ENCODE peak calls at places on chromosome 1, in four cellular contexts. One of them, this sample, is unnamed.

GRCh38 chr1:116878804-116879477 is 30.8 kb upstream of the PTGFRN start:
- DNase-seq in K562: peak
- DNase-seq in WTC11: peak
- DNase-seq in HepG2: no peak
- DNase-seq in this sample: peak

GRCh38 chr1:215794151-215794550 is 227.0 kb downstream of the KCTD3 start:
- DNase-seq in HepG2: no peak
- DNase-seq in K562: no peak
- DNase-seq in WTC11: no peak
- DNase-seq in this sample: no peak

GRCh38 chr1:224619209-224619608 is 3.1 kb downstream of the CNIH3 start:
- DNase-seq in K562: no peak
- DNase-seq in HepG2: no peak
- DNase-seq in WTC11: no peak
- DNase-seq in this sample: no peak

GRCh38 chr1:23214640-23215039 is 2.7 kb downstream of the HTR1D start:
- DNase-seq in HepG2: no peak
- DNase-seq in WTC11: no peak
- DNase-seq in K562: no peak
- DNase-seq in this sample: no peak

GRCh38 chr1:228882785-228883450 is 147.6 kb downstream of the RHOU start:
- DNase-seq in K562: no peak
- DNase-seq in HepG2: no peak
- DNase-seq in WTC11: no peak
- DNase-seq in this sample: no peak

GRCh38 chr1:234619794-234620247 is 9.8 kb upstream of the IRF2BP2 start:
- DNase-seq in K562: no peak
- DNase-seq in HepG2: peak
- DNase-seq in WTC11: no peak
- DNase-seq in this sample: no peak

GRCh38 chr1:99004270-99005141 is at the start of gene PLPPR5:
- DNase-seq in WTC11: peak
- DNase-seq in K562: no peak
- DNase-seq in HepG2: no peak
- DNase-seq in this sample: no peak

GRCh38 chr1:16181887-16182719 is 26.2 kb upstream of the EPHA2 start:
- DNase-seq in K562: no peak
- DNase-seq in HepG2: peak
- DNase-seq in WTC11: peak
- DNase-seq in this sample: no peak

GRCh38 chr1:92310185-92310597 is 11.3 kb downstream of the RPAP2 start:
- DNase-seq in WTC11: no peak
- DNase-seq in K562: peak
- DNase-seq in HepG2: no peak
- DNase-seq in this sample: no peak

GRCh38 chr1:201785291-201785690 is 43.7 kb upstream of the IPO9 start:
- DNase-seq in HepG2: no peak
- DNase-seq in WTC11: no peak
- DNase-seq in K562: no peak
- DNase-seq in this sample: no peak

GRCh38 chr1:229664133-229664689 is 38.2 kb downstream of the URB2 start:
- DNase-seq in WTC11: no peak
- DNase-seq in HepG2: no peak
- DNase-seq in K562: no peak
- DNase-seq in this sample: peak

GRCh38 chr1:61079898-61080336 is 2.4 kb upstream of the NFIA start:
- DNase-seq in K562: peak
- DNase-seq in WTC11: peak
- DNase-seq in HepG2: peak
- DNase-seq in this sample: no peak

GRCh38 chr1:114236517-114236916 is 82.8 kb upstream of the SYT6 start:
- DNase-seq in WTC11: no peak
- DNase-seq in K562: no peak
- DNase-seq in HepG2: no peak
- DNase-seq in this sample: no peak

GRCh38 chr1:228691926-228692325 is 43.4 kb upstream of the RHOU start:
- DNase-seq in HepG2: peak
- DNase-seq in WTC11: no peak
- DNase-seq in K562: peak
- DNase-seq in this sample: no peak

GRCh38 chr1:228487336-228488106 is at the start of gene RNF187:
- DNase-seq in WTC11: no peak
- DNase-seq in HepG2: no peak
- DNase-seq in K562: peak
- DNase-seq in this sample: no peak

GRCh38 chr1:81912383-81912782 is 111.6 kb downstream of the ADGRL2 start:
- DNase-seq in HepG2: no peak
- DNase-seq in WTC11: no peak
- DNase-seq in K562: no peak
- DNase-seq in this sample: no peak

GRCh38 chr1:109116286-109116685 is 2.4 kb downstream of the ELAPOR1 start:
- DNase-seq in WTC11: no peak
- DNase-seq in K562: no peak
- DNase-seq in HepG2: peak
- DNase-seq in this sample: no peak

GRCh38 chr1:160083968-160084770 is 2.8 kb downstream of the KCNJ9 start:
- DNase-seq in K562: peak
- DNase-seq in WTC11: peak
- DNase-seq in HepG2: no peak
- DNase-seq in this sample: no peak

GRCh38 chr1:59696421-59697115 is 118.2 kb upstream of the HOOK1 start:
- DNase-seq in HepG2: no peak
- DNase-seq in K562: no peak
- DNase-seq in WTC11: no peak
- DNase-seq in this sample: no peak

GRCh38 chr1:240285541-240285940 is 193.9 kb downstream of the FMN2 start:
- DNase-seq in HepG2: no peak
- DNase-seq in K562: no peak
- DNase-seq in WTC11: no peak
- DNase-seq in this sample: no peak

GRCh38 chr1:240284656-240285427 is 193.2 kb downstream of the FMN2 start:
- DNase-seq in HepG2: no peak
- DNase-seq in K562: no peak
- DNase-seq in WTC11: no peak
- DNase-seq in this sample: no peak

GRCh38 chr1:240278082-240278481 is 186.4 kb downstream of the FMN2 start:
- DNase-seq in HepG2: no peak
- DNase-seq in K562: no peak
- DNase-seq in WTC11: no peak
- DNase-seq in this sample: no peak

GRCh38 chr1:240280560-240281322 is 189.1 kb downstream of the FMN2 start:
- DNase-seq in K562: no peak
- DNase-seq in WTC11: no peak
- DNase-seq in HepG2: no peak
- DNase-seq in this sample: no peak

DNA sequence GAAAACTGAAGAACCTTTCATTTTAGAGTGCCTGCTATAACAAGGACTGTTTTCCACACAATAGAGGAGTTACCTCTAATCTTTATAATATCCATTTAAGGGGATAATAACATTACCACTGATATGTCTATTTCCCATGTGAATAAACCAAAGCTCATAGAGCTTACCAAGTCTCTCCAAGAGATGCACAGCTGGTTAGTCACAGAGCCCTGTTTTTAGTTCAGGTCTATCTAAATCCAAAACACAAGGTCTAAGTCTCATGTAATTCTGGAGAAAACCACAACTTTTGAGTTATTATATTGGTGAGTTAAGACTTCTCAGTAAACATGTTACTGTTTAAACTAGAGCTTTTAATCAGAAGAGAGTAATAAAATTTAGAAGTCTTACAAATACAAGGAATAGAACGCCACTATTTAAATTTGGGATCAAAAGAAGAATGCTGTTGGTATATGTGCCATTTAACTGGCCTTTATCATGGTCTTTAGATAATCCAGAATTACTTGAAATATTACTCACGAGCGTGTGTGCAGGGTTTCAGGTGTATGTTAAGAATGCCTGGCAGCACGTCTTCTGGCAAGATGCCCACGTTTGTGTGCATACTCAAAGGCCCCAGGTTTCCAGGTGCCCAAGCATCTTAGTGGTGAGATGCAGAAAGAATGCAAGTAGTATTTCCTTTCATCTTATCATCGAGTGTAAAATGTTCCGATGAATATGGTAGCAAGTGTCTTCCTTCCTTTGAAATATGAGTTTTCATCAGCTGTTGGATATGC is 190.6 kb downstream of the FMN2 start:
- DNase-seq in HepG2: no peak
- DNase-seq in K562: no peak
- DNase-seq in WTC11: no peak
- DNase-seq in this sample: no peak
- TF ChIP-seq CBFB in HepG2: no peak
- TF ChIP-seq CBFB in K562: no peak
- TF ChIP-seq CBFB in WTC11: no peak
- TF ChIP-seq CBFB in this sample: no peak

DNA sequence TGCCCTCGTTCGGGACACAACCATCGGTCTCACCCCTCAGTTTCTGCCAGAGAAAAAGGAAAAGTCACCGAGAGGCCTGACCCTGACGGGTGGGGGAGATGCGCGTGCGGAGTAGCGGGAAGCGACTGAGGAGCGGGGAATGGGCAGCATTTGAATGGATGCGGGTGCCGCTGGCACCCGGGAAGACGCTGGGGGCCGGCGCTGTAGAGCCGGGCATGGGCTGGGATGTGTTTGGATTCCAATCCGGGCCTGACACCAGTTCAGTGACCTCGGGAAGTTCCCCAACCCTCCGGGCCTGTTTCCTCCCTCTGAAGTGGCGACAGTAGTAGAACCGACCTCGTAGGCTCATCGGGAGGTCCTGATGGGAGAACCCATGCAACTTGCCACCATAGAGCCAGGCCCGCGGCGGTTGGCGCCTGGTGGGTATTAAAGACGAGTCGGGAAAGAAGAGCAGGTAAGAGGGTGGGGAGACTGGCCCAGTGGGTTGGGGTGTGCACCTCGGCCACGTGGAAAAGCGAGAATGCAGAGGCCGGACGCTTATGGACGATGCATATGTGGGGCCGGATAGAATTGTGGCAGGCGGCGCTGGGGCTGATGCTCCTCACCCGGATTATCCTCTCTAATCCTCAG is 622 bp upstream of the SLC16A1 start:
- DNase-seq in K562: no peak
- DNase-seq in HepG2: peak
- DNase-seq in WTC11: no peak
- DNase-seq in this sample: no peak
- TF ChIP-seq CBFB in K562: no peak
- TF ChIP-seq CBFB in HepG2: no peak
- TF ChIP-seq CBFB in WTC11: no peak
- TF ChIP-seq CBFB in this sample: no peak

DNA sequence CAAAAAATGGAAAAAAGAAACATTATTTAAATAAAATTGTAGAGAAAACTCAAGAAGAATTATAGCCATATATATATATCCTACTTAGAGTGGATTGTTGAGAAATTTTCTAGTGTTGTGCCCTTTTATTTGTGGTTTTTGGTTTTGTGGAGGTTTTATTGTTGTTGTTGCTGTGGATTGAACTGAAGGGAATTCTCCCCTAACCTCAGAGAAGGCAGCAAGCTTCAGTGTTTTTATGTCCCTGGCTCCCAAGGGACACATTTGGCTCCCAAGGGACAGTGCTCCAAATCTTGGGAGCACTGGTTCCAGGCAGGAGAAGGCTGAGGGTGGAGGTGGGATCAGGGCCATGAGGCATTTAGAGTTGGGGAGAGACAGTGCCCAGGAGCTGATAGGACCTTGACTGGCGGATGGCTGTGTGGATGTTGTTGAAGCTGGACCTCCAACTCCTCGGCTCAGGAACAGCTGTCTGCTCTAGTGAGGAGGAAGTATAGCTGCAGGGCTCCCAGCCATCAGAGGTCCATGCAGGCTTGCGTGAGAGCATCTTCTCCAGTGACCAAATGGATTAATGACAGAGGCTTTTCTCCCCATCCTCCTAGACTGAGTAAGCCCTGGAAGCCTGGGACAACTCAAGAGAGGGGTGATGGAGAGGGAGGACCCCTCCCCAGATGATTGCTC is 100.5 kb downstream of the TEX35 start:
- DNase-seq in K562: no peak
- DNase-seq in WTC11: no peak
- DNase-seq in HepG2: no peak
- DNase-seq in this sample: no peak
- TF ChIP-seq CBFB in K562: no peak
- TF ChIP-seq CBFB in WTC11: no peak
- TF ChIP-seq CBFB in HepG2: no peak
- TF ChIP-seq CBFB in this sample: no peak

GRCh38 chr1:172401907-172402306 is 18.6 kb upstream of the C1orf105 start:
- DNase-seq in HepG2: peak
- DNase-seq in K562: peak
- DNase-seq in WTC11: peak
- DNase-seq in this sample: no peak
- TF ChIP-seq CBFB in HepG2: no peak
- TF ChIP-seq CBFB in K562: no peak
- TF ChIP-seq CBFB in WTC11: no peak
- TF ChIP-seq CBFB in this sample: no peak

DNA sequence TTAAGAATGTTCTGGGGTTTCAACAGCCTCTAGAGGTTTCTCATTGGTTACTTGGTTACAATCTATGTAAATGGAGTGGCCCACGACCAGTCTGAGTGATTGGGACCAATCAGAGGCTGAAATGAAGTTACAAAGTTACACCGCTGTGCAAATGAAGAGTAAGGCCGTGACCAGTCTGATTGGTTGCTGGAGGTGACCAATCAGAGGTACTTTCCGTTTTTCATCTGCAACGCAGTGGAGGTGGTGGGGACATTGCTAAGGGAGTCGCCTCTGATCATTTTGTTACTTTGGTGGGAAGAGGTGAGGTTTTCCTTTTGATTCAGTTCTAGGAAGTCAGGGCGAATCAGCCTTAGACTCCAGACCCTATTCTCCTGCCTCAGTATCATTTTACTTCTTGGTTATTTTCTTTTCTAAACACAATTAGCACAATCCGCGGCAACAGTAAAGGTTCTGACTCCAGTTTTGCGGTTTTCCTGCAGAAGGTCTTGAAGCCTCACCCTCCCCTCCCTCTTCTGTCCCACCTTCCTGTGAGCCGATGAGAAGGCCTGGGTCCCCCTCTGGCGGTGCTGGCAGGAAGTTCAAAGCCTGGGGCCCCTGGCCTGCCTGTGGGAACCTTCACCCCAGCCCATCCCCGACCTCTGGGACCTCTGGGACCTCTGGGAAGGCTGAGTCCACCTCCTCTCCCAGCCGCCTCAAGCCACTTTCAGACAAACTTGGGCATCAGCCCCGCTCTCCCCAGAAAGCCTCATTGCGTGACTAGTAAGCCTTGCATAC is 38.7 kb upstream of the TTC34 start:
- DNase-seq in WTC11: peak
- DNase-seq in HepG2: no peak
- DNase-seq in K562: peak
- DNase-seq in this sample: no peak
- TF ChIP-seq CBFB in WTC11: no peak
- TF ChIP-seq CBFB in HepG2: no peak
- TF ChIP-seq CBFB in K562: no peak
- TF ChIP-seq CBFB in this sample: no peak